ENCODE peak calls at places on chromosomes 5 and 9, in four cellular contexts. One of them, this sample, is unnamed.

GRCh38 chr9:107905313-107906027 is 415.9 kb upstream of the KLF4 start:
- DNase-seq in SJCRH30: no peak
- DNase-seq in left ventricle myocardium inferior: peak; percentile 20
- DNase-seq in aorta: no peak
- DNase-seq in this sample: no peak

GRCh38 chr5:146710348-146710747 is 168.2 kb downstream of the PPP2R2B start:
- DNase-seq in SJCRH30: no peak
- DNase-seq in left ventricle myocardium inferior: no peak
- DNase-seq in aorta: no peak
- DNase-seq in this sample: no peak

GRCh38 chr9:72154468-72155281 is 5.4 kb downstream of the GDA start:
- DNase-seq in SJCRH30: no peak
- DNase-seq in left ventricle myocardium inferior: no peak
- DNase-seq in aorta: no peak
- DNase-seq in this sample: no peak

GRCh38 chr9:99181621-99182020 is 40.1 kb downstream of the ALG2 start:
- DNase-seq in SJCRH30: peak; percentile 43
- DNase-seq in left ventricle myocardium inferior: no peak
- DNase-seq in aorta: no peak
- DNase-seq in this sample: no peak

GRCh38 chr5:122085041-122085440 is 7.0 kb upstream of the LOX start:
- DNase-seq in SJCRH30: no peak
- DNase-seq in left ventricle myocardium inferior: no peak
- DNase-seq in aorta: no peak
- DNase-seq in this sample: no peak

GRCh38 chr5:132778856-132779255 is 1.8 kb upstream of the SEPTIN8 start:
- DNase-seq in SJCRH30: no peak
- DNase-seq in left ventricle myocardium inferior: no peak
- DNase-seq in aorta: no peak
- DNase-seq in this sample: no peak

GRCh38 chr9:36566813-36567217 is 5.9 kb upstream of the MELK start:
- DNase-seq in SJCRH30: peak; percentile 33
- DNase-seq in left ventricle myocardium inferior: no peak
- DNase-seq in aorta: peak; percentile 84
- DNase-seq in this sample: peak; percentile 19

GRCh38 chr5:124401247-124402143 is 344.9 kb downstream of the ZNF608 start:
- DNase-seq in SJCRH30: no peak
- DNase-seq in left ventricle myocardium inferior: no peak
- DNase-seq in aorta: no peak
- DNase-seq in this sample: no peak

GRCh38 chr5:93600409-93601052 is 17.5 kb downstream of the NR2F1 start:
- DNase-seq in SJCRH30: no peak
- DNase-seq in left ventricle myocardium inferior: no peak
- DNase-seq in aorta: no peak
- DNase-seq in this sample: no peak

GRCh38 chr9:69443178-69443577 is 118.2 kb downstream of the ENTREP1 start:
- DNase-seq in SJCRH30: peak; percentile 18
- DNase-seq in left ventricle myocardium inferior: no peak
- DNase-seq in aorta: no peak
- DNase-seq in this sample: no peak

GRCh38 chr5:32083981-32084430 is 90.1 kb downstream of the GOLPH3 start:
- DNase-seq in SJCRH30: no peak
- DNase-seq in left ventricle myocardium inferior: no peak
- DNase-seq in aorta: no peak
- DNase-seq in this sample: no peak

GRCh38 chr5:77518304-77518703 is 26.2 kb upstream of the WDR41 start:
- DNase-seq in SJCRH30: peak; percentile 72
- DNase-seq in left ventricle myocardium inferior: no peak
- DNase-seq in aorta: no peak
- DNase-seq in this sample: no peak

GRCh38 chr5:76617675-76618074 is 5.5 kb downstream of the F2RL2 start:
- DNase-seq in SJCRH30: no peak
- DNase-seq in left ventricle myocardium inferior: no peak
- DNase-seq in aorta: no peak
- DNase-seq in this sample: no peak

GRCh38 chr9:117247271-117247670 is 167.6 kb downstream of the ASTN2 start:
- DNase-seq in SJCRH30: peak; percentile 55
- DNase-seq in left ventricle myocardium inferior: no peak
- DNase-seq in aorta: no peak
- DNase-seq in this sample: no peak

GRCh38 chr5:32628049-32628803 is 42.9 kb downstream of the SUB1 start:
- DNase-seq in SJCRH30: no peak
- DNase-seq in left ventricle myocardium inferior: no peak
- DNase-seq in aorta: peak; percentile 49
- DNase-seq in this sample: no peak

GRCh38 chr9:135456436-135457104 is 23.0 kb upstream of the PPP1R26 start:
- DNase-seq in SJCRH30: peak; percentile 27
- DNase-seq in left ventricle myocardium inferior: no peak
- DNase-seq in aorta: no peak
- DNase-seq in this sample: no peak

GRCh38 chr9:87581513-87581912 is 83.8 kb downstream of the DAPK1 start:
- DNase-seq in SJCRH30: peak; percentile 82
- DNase-seq in left ventricle myocardium inferior: no peak
- DNase-seq in aorta: no peak
- DNase-seq in this sample: no peak

GRCh38 chr5:178367351-178368120 is 134.9 kb upstream of the PHYKPL start:
- DNase-seq in SJCRH30: no peak
- DNase-seq in left ventricle myocardium inferior: no peak
- DNase-seq in aorta: peak; percentile 36
- DNase-seq in this sample: no peak

GRCh38 chr5:97078958-97079357 is 63.5 kb downstream of the LIX1 start:
- DNase-seq in SJCRH30: no peak
- DNase-seq in left ventricle myocardium inferior: no peak
- DNase-seq in aorta: no peak
- DNase-seq in this sample: no peak

GRCh38 chr5:135196483-135196882 is 162.5 kb upstream of the PITX1 start:
- DNase-seq in SJCRH30: no peak
- DNase-seq in left ventricle myocardium inferior: no peak
- DNase-seq in aorta: no peak
- DNase-seq in this sample: no peak

GRCh38 chr9:134600431-134600830 is 41.2 kb upstream of the COL5A1 start:
- DNase-seq in SJCRH30: no peak
- DNase-seq in left ventricle myocardium inferior: no peak
- DNase-seq in aorta: no peak
- DNase-seq in this sample: no peak

GRCh38 chr9:91426123-91426745 is 2.6 kb upstream of the NFIL3 start:
- DNase-seq in SJCRH30: peak; percentile 58
- DNase-seq in left ventricle myocardium inferior: no peak
- DNase-seq in aorta: no peak
- DNase-seq in this sample: no peak

GRCh38 chr5:163354685-163355084 is 82.7 kb upstream of the CCNG1 start:
- DNase-seq in SJCRH30: no peak
- DNase-seq in left ventricle myocardium inferior: no peak
- DNase-seq in aorta: no peak
- DNase-seq in this sample: no peak

GRCh38 chr5:171419663-171420428 is 399 bp downstream of the FGF18 start:
- DNase-seq in SJCRH30: no peak
- DNase-seq in left ventricle myocardium inferior: peak; percentile 33
- DNase-seq in aorta: no peak
- DNase-seq in this sample: peak; percentile 39

GRCh38 chr5:32508806-32509805 is 64.6 kb upstream of the ZFR start:
- DNase-seq in SJCRH30: no peak
- DNase-seq in left ventricle myocardium inferior: no peak
- DNase-seq in aorta: no peak
- DNase-seq in this sample: no peak

GRCh38 chr5:74409166-74409706 is 231.3 kb downstream of the ENC1 start:
- DNase-seq in SJCRH30: no peak
- DNase-seq in left ventricle myocardium inferior: no peak
- DNase-seq in aorta: no peak
- DNase-seq in this sample: no peak

GRCh38 chr9:102867488-102867887 is 127.6 kb upstream of the CYLC2 start:
- DNase-seq in SJCRH30: no peak
- DNase-seq in left ventricle myocardium inferior: no peak
- DNase-seq in aorta: no peak
- DNase-seq in this sample: peak; percentile 7

GRCh38 chr9:114303977-114304376 is 18.9 kb upstream of the ORM1 start:
- DNase-seq in SJCRH30: no peak
- DNase-seq in left ventricle myocardium inferior: no peak
- DNase-seq in aorta: no peak
- DNase-seq in this sample: no peak

GRCh38 chr5:134114886-134115805 is 665 bp downstream of the TCF7 start:
- DNase-seq in SJCRH30: no peak
- DNase-seq in left ventricle myocardium inferior: no peak
- DNase-seq in aorta: no peak
- DNase-seq in this sample: no peak

GRCh38 chr5:147780924-147781530 is 1.5 kb downstream of the JAKMIP2 start:
- DNase-seq in SJCRH30: peak; percentile 55
- DNase-seq in left ventricle myocardium inferior: no peak
- DNase-seq in aorta: no peak
- DNase-seq in this sample: no peak

GRCh38 chr5:84425365-84425764 is 40.7 kb upstream of the EDIL3 start:
- DNase-seq in SJCRH30: no peak
- DNase-seq in left ventricle myocardium inferior: no peak
- DNase-seq in aorta: no peak
- DNase-seq in this sample: no peak

GRCh38 chr9:129415954-129416651 is 204.8 kb downstream of the C9orf50 start:
- DNase-seq in SJCRH30: no peak
- DNase-seq in left ventricle myocardium inferior: no peak
- DNase-seq in aorta: no peak
- DNase-seq in this sample: peak; percentile 15

GRCh38 chr5:89232139-89232603 is 349.2 kb upstream of the MEF2C start:
- DNase-seq in SJCRH30: no peak
- DNase-seq in left ventricle myocardium inferior: no peak
- DNase-seq in aorta: no peak
- DNase-seq in this sample: no peak

GRCh38 chr9:116448463-116448862 is 238.6 kb upstream of the TRIM32 start:
- DNase-seq in SJCRH30: no peak
- DNase-seq in left ventricle myocardium inferior: no peak
- DNase-seq in aorta: no peak
- DNase-seq in this sample: no peak